ENCODE peak calls at places on chromosomes 16 and 17, in nine cellular contexts. X is GM23248, I is PC-3, T is HCT116, R is MM.1S, E is GM23338, K is OCI-LY7, H is hepatocyte, W is SK-N-SH. Y is an unnamed sample. For H3K4me1, the result is how much of the 10 kb centered on the place peaks cover.

GRCh38 chr17:77696720-77697460 is 261.6 kb upstream of the TNRC6C start:
- DNase-seq in X (no peak), K (no peak), R (no peak), E (peak), I (no peak), H (peak), W (peak), T (no peak), Y (no peak)

GRCh38 chr17:77507116-77507885 is 366.5 kb downstream of the SEC14L1 start:
- DNase-seq in T (no peak), K (no peak), H (peak), W (peak), X (peak), E (peak), I (no peak), R (no peak), Y (peak)

GRCh38 chr16:68401871-68402747 is 46.2 kb downstream of the SMPD3 start:
- DNase-seq in I (peak), W (no peak), T (no peak), R (no peak), X (peak), H (no peak), E (no peak), K (no peak), Y (no peak)

GRCh38 chr17:77771998-77772397 is 186.5 kb upstream of the TNRC6C start:
- DNase-seq in X (no peak), I (no peak), H (no peak), K (no peak), W (peak), R (no peak), E (no peak), T (no peak), Y (no peak)

GRCh38 chr16:678858-679807 is 1.1 kb upstream of the STUB1 start:
- DNase-seq in R (no peak), K (peak), E (peak), T (no peak), I (peak), X (peak), W (peak), H (peak), Y (peak)

GRCh38 chr17:3659541-3660111 is 8.8 kb downstream of the TAX1BP3 start:
- DNase-seq in R (peak), X (peak), I (peak), E (no peak), H (peak), K (no peak), T (no peak), W (no peak), Y (no peak)

GRCh38 chr17:19354123-19354522 is 8.4 kb downstream of the B9D1 start:
- DNase-seq in K (no peak), H (no peak), T (peak), E (no peak), W (no peak), X (peak), R (no peak), I (peak), Y (no peak)

GRCh38 chr16:58116046-58116445 is 13.1 kb downstream of the CFAP20 start:
- DNase-seq in K (no peak), I (no peak), H (no peak), T (no peak), X (no peak), W (no peak), R (no peak), E (no peak), Y (no peak)

GRCh38 chr17:9386401-9386800 is 189.2 kb downstream of the STX8 start:
- DNase-seq in E (no peak), X (no peak), T (no peak), W (no peak), K (no peak), H (peak), R (no peak), I (no peak), Y (no peak)

GRCh38 chr17:32341857-32342602 is at the start of gene C17orf75:
- DNase-seq in R (peak), K (peak), E (peak), H (peak), X (peak), W (peak), I (peak), T (peak), Y (peak)

GRCh38 chr17:73199751-73200317 is 7.0 kb downstream of the COG1 start:
- DNase-seq in X (no peak), R (no peak), E (no peak), H (no peak), K (no peak), T (no peak), I (no peak), W (no peak), Y (no peak)

GRCh38 chr16:85753559-85753958 is 2.7 kb upstream of the C16orf74 start:
- DNase-seq in I (peak), T (no peak), E (no peak), X (no peak), K (no peak), W (no peak), H (no peak), R (no peak), Y (no peak)

GRCh38 chr16:73066321-73066926 is 18.5 kb upstream of the ZFHX3 start:
- DNase-seq in E (peak), R (no peak), X (no peak), K (no peak), T (no peak), I (no peak), W (no peak), H (no peak), Y (peak)

GRCh38 chr16:58497935-58498334 is 2.0 kb upstream of the NDRG4 start:
- DNase-seq in E (no peak), K (no peak), H (no peak), W (no peak), X (no peak), R (no peak), T (no peak), I (no peak), Y (no peak)

GRCh38 chr17:27533874-27534815 is 77.9 kb downstream of the KSR1 start:
- DNase-seq in K (no peak), H (no peak), T (no peak), I (peak), E (peak), X (peak), W (no peak), R (no peak), Y (peak)

GRCh38 chr16:2518823-2519710 is 1.1 kb upstream of the AMDHD2 start:
- DNase-seq in K (no peak), R (no peak), T (no peak), X (peak), I (no peak), E (no peak), W (peak), H (no peak), Y (no peak)

GRCh38 chr17:57666946-57667345 is 78.2 kb downstream of the CCDC182 start:
- DNase-seq in H (no peak), T (no peak), I (no peak), R (no peak), K (no peak), X (no peak), W (no peak), E (no peak), Y (no peak)

DNA sequence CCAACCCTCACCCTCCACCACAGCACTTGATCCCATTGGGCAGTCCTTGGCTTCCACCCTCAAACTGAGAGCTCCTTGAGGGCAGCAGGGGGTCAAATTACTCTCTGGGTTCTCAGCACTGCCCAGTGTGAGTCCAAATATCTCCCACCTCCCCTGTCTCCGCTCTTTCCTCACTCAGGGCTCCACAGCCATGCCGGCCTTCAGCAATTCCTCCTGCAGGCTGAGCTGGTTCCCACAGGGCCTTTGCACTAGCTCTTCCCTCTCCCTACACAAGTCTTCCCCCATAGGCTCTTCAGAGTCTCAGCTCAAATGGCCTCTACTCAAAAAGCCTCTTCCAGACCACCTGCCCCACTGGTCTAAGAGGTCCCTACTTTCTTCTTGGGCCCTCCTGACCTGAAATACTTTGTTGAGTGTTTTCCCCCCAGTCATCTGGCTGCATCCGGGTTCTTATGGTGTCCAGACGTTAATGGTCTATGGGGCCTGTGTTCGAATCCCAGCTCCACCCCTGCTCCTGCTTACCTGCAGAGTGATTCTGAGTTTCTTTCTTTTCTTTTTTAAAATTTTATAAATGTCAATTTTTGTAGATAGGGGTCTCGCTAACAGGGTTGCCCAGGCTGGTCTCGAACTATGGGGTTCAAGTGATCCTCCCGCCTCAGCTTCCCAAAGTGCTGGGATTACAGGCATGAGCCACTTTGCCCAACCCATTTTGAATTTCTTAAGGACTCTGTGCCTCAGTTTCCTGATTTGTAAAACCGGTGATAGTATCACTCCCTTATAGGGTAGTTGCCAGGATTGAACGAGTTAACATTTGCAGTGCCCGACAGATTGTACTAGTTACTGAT is 973 bp upstream of the IL4R start:
- DNase-seq in R (no peak), X (no peak), W (no peak), H (no peak), I (no peak), T (no peak), K (no peak), E (no peak), Y (no peak)
- H3K27ac ChIP-seq in R (no peak), X (peak), W (peak), H (peak), I (peak), T (peak), K (no peak), E (no peak), Y (no peak)

DNA sequence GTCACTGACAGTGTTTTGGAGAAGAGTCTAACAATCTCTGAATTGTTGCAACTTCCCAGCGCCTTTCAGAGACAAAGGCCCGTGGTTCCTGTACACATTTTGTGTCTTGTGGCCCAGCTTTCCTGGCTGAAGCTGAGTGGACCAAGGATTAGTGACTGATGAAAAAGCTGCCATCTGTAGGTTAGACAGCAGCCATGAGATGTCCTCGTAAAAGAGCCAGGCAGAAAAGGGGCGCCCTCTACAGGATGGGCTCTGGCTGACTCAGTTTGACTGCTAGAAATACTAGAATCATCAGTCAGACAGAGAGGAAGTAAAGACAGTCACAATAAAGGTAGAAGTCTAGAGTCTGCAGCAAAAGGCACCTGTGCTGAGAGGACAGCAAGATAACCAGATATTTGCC is 26.5 kb upstream of the NF1 start:
- DNase-seq in K (peak), R (no peak), T (peak), E (peak), H (peak), W (peak), X (peak), I (peak), Y (peak)
- TF ChIP-seq EZH2phosphoT487 in K (no peak), R (no peak), T (no peak), E (no peak), H (no peak), W (no peak), X (no peak), I (no peak), Y (no peak)

GRCh38 chr16:89560413-89561194 is at the start of gene RPL13:
- DNase-seq in R (peak), W (peak), X (peak), H (peak), K (peak), T (peak), E (peak), I (peak), Y (peak)

GRCh38 chr16:89562027-89562599 is 1.6 kb downstream of the RPL13 start:
- DNase-seq in W (no peak), E (no peak), H (no peak), K (peak), X (no peak), R (no peak), T (no peak), I (peak), Y (no peak)

GRCh38 chr16:89562939-89563338 is 2.5 kb downstream of the RPL13 start:
- DNase-seq in H (no peak), I (no peak), W (no peak), E (no peak), R (no peak), K (no peak), X (no peak), T (no peak), Y (no peak)

GRCh38 chr16:89563639-89564392 is 3.3 kb downstream of the RPL13 start:
- DNase-seq in R (no peak), E (no peak), H (no peak), X (no peak), I (no peak), K (no peak), W (no peak), T (no peak), Y (no peak)

DNA sequence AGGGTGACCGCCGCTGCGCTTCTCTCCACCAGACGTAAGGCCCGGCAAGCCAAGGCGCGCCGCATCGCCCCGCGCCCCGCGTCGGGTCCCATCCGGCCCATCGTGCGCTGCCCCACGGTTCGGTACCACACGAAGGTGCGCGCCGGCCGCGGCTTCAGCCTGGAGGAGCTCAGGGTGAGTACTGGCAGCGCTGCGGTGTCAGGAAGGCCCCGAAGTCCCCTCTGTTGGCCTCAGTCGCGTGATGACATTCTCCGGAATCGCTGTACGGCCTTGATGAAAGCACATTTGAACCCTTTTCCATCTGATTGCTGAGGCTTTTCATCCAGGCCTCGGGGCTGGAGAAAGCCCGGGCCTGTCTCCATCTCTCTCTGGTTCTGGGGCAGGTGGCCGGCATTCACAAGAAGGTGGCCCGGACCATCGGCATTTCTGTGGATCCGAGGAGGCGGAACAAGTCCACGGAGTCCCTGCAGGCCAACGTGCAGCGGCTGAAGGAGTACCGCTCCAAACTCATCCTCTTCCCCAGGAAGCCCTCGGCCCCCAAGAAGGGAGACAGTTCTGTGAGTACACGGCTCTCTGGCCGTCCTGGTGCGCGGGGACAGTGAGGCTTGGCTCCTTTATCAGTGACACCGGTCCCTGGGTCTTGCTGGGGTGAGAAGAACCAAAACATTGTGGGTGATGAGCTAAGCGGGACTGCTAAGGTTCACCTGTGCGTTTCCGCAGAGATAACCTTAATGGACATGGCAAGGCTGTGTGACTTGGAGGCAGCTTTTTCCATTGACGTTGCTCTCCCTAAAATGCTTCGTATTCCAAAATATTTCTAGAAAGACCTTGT is 929 bp downstream of the RPL13 start:
- DNase-seq in T (no peak), E (no peak), R (no peak), X (no peak), I (no peak), K (no peak), H (no peak), W (no peak), Y (no peak)
- H3K4me1 ChIP-seq in T (half or more), E (under half), R (under half), X (under half), I (half or more), K (half or more), H (under half), W (under half), Y (under half)

DNA sequence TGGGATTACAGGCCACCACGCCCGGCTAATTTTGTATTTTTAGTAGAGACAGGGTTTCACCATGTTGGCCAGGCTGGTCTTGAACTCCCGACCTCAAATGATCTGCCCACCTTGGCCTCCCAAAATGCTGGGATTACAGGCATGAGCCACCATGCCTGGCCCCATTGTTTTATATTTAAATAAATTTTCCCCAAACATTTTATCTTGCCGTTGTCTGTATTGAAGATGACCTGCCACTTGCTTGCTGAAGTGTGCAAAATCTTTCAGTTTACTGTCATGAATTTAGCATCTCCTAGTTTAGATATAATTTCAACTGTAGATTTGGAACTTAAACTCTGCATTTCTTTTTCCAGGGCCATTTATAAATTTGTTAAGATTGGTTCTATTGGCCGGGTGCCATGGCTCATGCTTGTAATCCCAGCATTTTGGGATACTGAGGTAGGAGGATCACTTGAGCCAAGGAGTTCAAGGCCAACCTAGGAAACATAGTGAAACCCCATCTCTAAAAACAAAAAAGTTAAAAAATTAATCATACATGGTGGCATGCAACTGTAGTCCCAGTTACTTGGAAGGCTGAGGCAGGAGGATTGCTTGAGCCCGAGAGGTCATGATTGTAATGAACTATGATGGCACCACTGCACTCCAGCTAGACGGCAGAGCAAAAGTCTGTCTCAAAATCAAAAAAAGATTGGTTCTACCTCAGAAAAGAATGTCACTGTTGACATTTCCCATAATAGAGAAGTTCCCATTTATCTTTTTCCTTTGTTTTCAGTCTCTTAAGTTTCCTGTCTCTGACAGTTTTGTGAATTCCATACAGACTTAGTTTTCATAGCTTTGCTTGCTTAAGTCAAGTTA is 84.4 kb downstream of the VMP1 start:
- DNase-seq in E (no peak), W (no peak), T (no peak), R (no peak), K (no peak), I (no peak), X (peak), H (no peak), Y (no peak)
- H3K27ac ChIP-seq in E (peak), W (peak), T (peak), R (no peak), K (no peak), I (no peak), X (peak), H (peak), Y (no peak)

DNA sequence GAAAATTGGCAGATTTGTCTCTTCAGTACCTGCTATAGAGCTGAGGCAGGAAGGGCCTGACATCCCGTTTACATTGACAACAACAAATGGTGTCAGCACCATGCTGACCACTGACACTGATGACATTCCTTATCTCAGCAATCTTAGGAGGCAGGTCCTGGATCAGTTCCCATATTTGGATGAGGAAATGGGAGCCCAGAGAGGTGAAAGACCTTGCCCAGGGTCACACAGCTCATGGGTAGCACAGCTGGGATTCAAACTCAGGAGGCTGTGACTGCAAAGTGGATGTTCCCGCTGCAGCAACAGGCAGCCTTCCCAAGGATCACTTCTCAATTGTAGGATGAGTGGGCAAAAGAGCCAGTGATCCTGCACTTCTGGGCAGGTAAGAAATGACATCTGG is 30.5 kb upstream of the CACNG4 start:
- DNase-seq in R (no peak), W (no peak), X (no peak), I (no peak), H (no peak), K (no peak), E (no peak), T (no peak), Y (no peak)
- TF ChIP-seq EZH2phosphoT487 in R (no peak), W (no peak), X (no peak), I (no peak), H (no peak), K (no peak), E (no peak), T (no peak), Y (no peak)

GRCh38 chr17:38653679-38654078 is 21.1 kb downstream of the EPOP start:
- DNase-seq in E (no peak), X (no peak), K (no peak), I (no peak), H (no peak), T (no peak), W (no peak), R (no peak), Y (no peak)
- H3K4me1 ChIP-seq in E (under half), X (under half), K (under half), I (under half), H (under half), T (under half), W (under half), R (under half), Y (under half)

GRCh38 chr17:50480142-50480764 is 1.6 kb downstream of the RSAD1 start:
- DNase-seq in K (no peak), T (no peak), H (no peak), E (no peak), X (no peak), I (no peak), W (no peak), R (no peak), Y (no peak)
- H3K27ac ChIP-seq in K (no peak), T (peak), H (no peak), E (no peak), X (no peak), I (no peak), W (no peak), R (no peak), Y (no peak)

DNA sequence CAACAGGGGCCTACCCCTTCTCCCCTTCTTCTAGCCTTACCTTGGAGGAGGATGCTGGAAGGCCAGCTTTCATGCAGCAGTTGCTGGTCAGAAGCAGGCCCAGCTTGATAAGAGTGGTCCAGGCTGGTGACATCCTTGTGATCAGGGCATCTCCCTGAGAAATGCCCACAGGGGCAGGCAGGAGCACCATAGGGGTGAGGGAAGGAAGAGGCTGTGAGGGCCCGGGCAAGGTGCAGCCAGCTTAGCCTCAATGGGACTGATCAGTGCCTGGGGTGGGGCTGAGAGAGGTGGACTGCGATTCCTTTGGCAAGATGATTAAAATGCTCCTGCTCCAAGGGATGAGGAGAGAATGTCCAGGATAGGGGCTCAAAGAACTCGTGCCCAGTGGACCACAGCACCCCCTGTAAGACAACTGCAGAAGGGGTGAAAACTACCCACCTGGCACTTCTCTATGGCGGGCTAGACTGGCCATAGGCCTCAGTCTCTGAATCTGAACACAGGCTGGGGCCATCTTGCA is 9.5 kb upstream of the GALK1 start:
- DNase-seq in E (no peak), R (no peak), W (peak), I (no peak), H (no peak), X (no peak), T (no peak), K (no peak), Y (no peak)
- TF ChIP-seq EZH2phosphoT487 in E (no peak), R (no peak), W (no peak), I (no peak), H (no peak), X (no peak), T (no peak), K (no peak), Y (no peak)

Y was measured in neural progenitor cell.